ENCODE peak calls at places on chromosomes 7 and 10, in ten cellular contexts. H is NCI-H1694; F is germinal center; J is activated T-helper 1 cell treated with anti-CD3 and anti-CD28 coated beads, Interleukin-2, amount 50 U/mL, for 16 hours; O is body of pancreas; N is COLO829; R is activated naive CD4-positive, alpha-beta T cell treated with anti-CD3 and anti-CD28 coated beads, Interleukin-2, amount 10 ng/mL, durations not matched to agents 7 days and 5 days; K is GOT3; W is CD14-positive monocyte; P is OCI-M1. M is an unnamed sample.

GRCh38 chr10:28728396-28728795 is 51.1 kb downstream of the BAMBI start:
- DNase-seq in H (no peak), F (no peak), J (no peak), O (no peak), N (no peak), R (no peak), K (no peak), W (no peak), P (no peak), M (no peak)

GRCh38 chr10:28077889-28078288 is 79.0 kb upstream of the ODAD2 start:
- DNase-seq in H (no peak), F (no peak), J (no peak), O (no peak), N (no peak), R (no peak), K (no peak), W (no peak), P (no peak), M (peak; percentile 36)

GRCh38 chr10:70348228-70348850 is 34.1 kb downstream of the LRRC20 start:
- DNase-seq in H (peak; percentile 53), F (peak; percentile 58), J (no peak), O (peak; percentile 33), N (peak; percentile 19), R (peak; percentile 39), K (no peak), W (no peak), P (peak; percentile 86), M (peak; percentile 23)

GRCh38 chr7:13028731-13029099 is 341.3 kb downstream of the ARL4A start:
- DNase-seq in H (no peak), F (no peak), J (no peak), O (no peak), N (no peak), R (no peak), K (no peak), W (no peak), P (no peak), M (no peak)

GRCh38 chr7:66187894-66188293 is 17.2 kb upstream of the TPST1 start:
- DNase-seq in H (no peak), F (no peak), J (no peak), O (peak; percentile 35), N (no peak), R (no peak), K (no peak), W (no peak), P (no peak), M (no peak)

GRCh38 chr7:28638914-28639313 is 226.6 kb downstream of the CREB5 start:
- DNase-seq in H (no peak), F (no peak), J (no peak), O (no peak), N (no peak), R (no peak), K (no peak), W (no peak), P (no peak), M (no peak)

GRCh38 chr7:90595341-90595800 is 750 bp upstream of the CDK14 start:
- DNase-seq in H (no peak), F (peak; percentile 13), J (no peak), O (no peak), N (no peak), R (no peak), K (no peak), W (no peak), P (no peak), M (peak; percentile 17)

GRCh38 chr7:8125680-8126444 is 136.1 kb downstream of the ICA1 start:
- DNase-seq in H (no peak), F (peak; percentile 65), J (peak; percentile 61), O (peak; percentile 39), N (no peak), R (peak; percentile 83), K (no peak), W (peak; percentile 62), P (peak; percentile 11), M (no peak)

GRCh38 chr10:73644015-73644743 is 2.9 kb upstream of the MYOZ1 start:
- DNase-seq in H (peak; percentile 56), F (peak; percentile 75), J (peak; percentile 22), O (peak; percentile 65), N (peak; percentile 61), R (peak; percentile 68), K (no peak), W (no peak), P (peak; percentile 87), M (peak; percentile 45)

GRCh38 chr10:74892874-74893273 is 66.5 kb downstream of the KAT6B start:
- DNase-seq in H (no peak), F (no peak), J (no peak), O (no peak), N (no peak), R (no peak), K (no peak), W (no peak), P (no peak), M (no peak)

GRCh38 chr7:24966802-24967201 is 13.2 kb downstream of the OSBPL3 start:
- DNase-seq in H (no peak), F (no peak), J (no peak), O (no peak), N (no peak), R (no peak), K (no peak), W (no peak), P (no peak), M (no peak)

GRCh38 chr7:105600720-105601550 is 19.6 kb upstream of the EFCAB10 start:
- DNase-seq in H (no peak), F (no peak), J (no peak), O (no peak), N (no peak), R (no peak), K (no peak), W (no peak), P (no peak), M (no peak)

GRCh38 chr7:99000904-99001442 is 122.6 kb downstream of the TRRAP start:
- DNase-seq in H (no peak), F (no peak), J (no peak), O (no peak), N (no peak), R (no peak), K (no peak), W (no peak), P (no peak), M (no peak)

GRCh38 chr10:64537112-64537511 is 1015.9 kb downstream of the REEP3 start:
- DNase-seq in H (no peak), F (no peak), J (no peak), O (no peak), N (no peak), R (no peak), K (no peak), W (no peak), P (peak; percentile 21), M (no peak)

GRCh38 chr10:33509231-33509871 is 174.9 kb upstream of the NRP1 start:
- DNase-seq in H (no peak), F (no peak), J (peak; percentile 1), O (peak; percentile 72), N (peak; percentile 32), R (no peak), K (peak; percentile 8), W (peak; percentile 68), P (peak; percentile 85), M (peak; percentile 92)

GRCh38 chr7:150514748-150515222 is at the start of gene GIMAP7:
- DNase-seq in H (no peak), F (no peak), J (peak; percentile 34), O (peak; percentile 9), N (no peak), R (peak; percentile 83), K (no peak), W (no peak), P (no peak), M (no peak)

GRCh38 chr7:151694828-151695580 is 175.3 kb upstream of the RHEB start:
- DNase-seq in H (no peak), F (no peak), J (no peak), O (peak; percentile 45), N (peak; percentile 16), R (no peak), K (no peak), W (no peak), P (no peak), M (no peak)

GRCh38 chr7:155763721-155764431 is 48.4 kb downstream of the SHH start:
- DNase-seq in H (no peak), F (no peak), J (no peak), O (peak; percentile 33), N (no peak), R (peak; percentile 79), K (no peak), W (no peak), P (no peak), M (peak; percentile 84)

GRCh38 chr7:151598045-151598444 is 78.3 kb upstream of the RHEB start:
- DNase-seq in H (no peak), F (no peak), J (no peak), O (no peak), N (peak; percentile 14), R (no peak), K (no peak), W (no peak), P (no peak), M (peak; percentile 95)

GRCh38 chr10:3761916-3762708 is 22.9 kb downstream of the KLF6 start:
- DNase-seq in H (no peak), F (no peak), J (no peak), O (no peak), N (no peak), R (no peak), K (no peak), W (no peak), P (no peak), M (no peak)

GRCh38 chr7:16354573-16354972 is 66.8 kb downstream of the CRPPA start:
- DNase-seq in H (no peak), F (no peak), J (no peak), O (no peak), N (no peak), R (no peak), K (no peak), W (no peak), P (no peak), M (no peak)